ENCODE peak calls at places on chromosomes 12 and 14, in four cellular contexts. E, N, Y and C are unnamed samples.
A peak's percentile ranks its signal among the peaks of the same experiment; 100 is the strongest.

GRCh38 chr12:2319747-2320146 is 267.0 kb downstream of the CACNA1C start:
- DNase-seq in N (no peak), E (no peak), Y (no peak), C (no peak)

GRCh38 chr12:76057316-76057715 is 25.7 kb upstream of the PHLDA1 start:
- DNase-seq in E (no peak), Y (no peak), N (no peak), C (no peak)

GRCh38 chr14:36646664-36647416 is 14.8 kb upstream of the PAX9 start:
- DNase-seq in Y (no peak), N (no peak), E (no peak), C (no peak)

GRCh38 chr14:103882503-103883262 is 35.3 kb upstream of the PPP1R13B start:
- DNase-seq in N (no peak), Y (no peak), E (no peak), C (no peak)

GRCh38 chr14:40850191-40850590 is 756.5 kb upstream of the LRFN5 start:
- DNase-seq in Y (no peak), N (no peak), E (no peak), C (no peak)

GRCh38 chr14:26444745-26445144 is 153.1 kb downstream of the NOVA1 start:
- DNase-seq in N (no peak), Y (no peak), E (no peak), C (no peak)

GRCh38 chr12:24778486-24779304 is 170.2 kb downstream of the BCAT1 start:
- DNase-seq in N (no peak), Y (no peak), E (no peak), C (no peak)

GRCh38 chr14:83568141-83568540 is 1961.8 kb upstream of the FLRT2 start:
- DNase-seq in Y (no peak), E (no peak), N (no peak), C (no peak)

GRCh38 chr12:57899010-57899662 is 42.2 kb upstream of the ATP23 start:
- DNase-seq in N (peak; percentile 59), E (no peak), Y (peak; percentile 83), C (peak; percentile 70)

GRCh38 chr14:64417042-64417770 is 29.1 kb downstream of the MTHFD1 start:
- DNase-seq in Y (no peak), E (no peak), N (no peak), C (no peak)

GRCh38 chr12:57741413-57741789 is 2.9 kb upstream of the AGAP2 start:
- DNase-seq in Y (no peak), N (no peak), E (no peak), C (no peak)

GRCh38 chr12:55942577-55943136 is 11.7 kb downstream of the DGKA start:
- DNase-seq in Y (no peak), N (no peak), E (no peak), C (no peak)

GRCh38 chr14:20302042-20302761 is 3.5 kb downstream of the TTC5 start:
- DNase-seq in E (peak; percentile 10), Y (no peak), N (no peak), C (no peak)

GRCh38 chr14:54722791-54723432 is 156.0 kb downstream of the SAMD4A start:
- DNase-seq in E (no peak), N (no peak), Y (no peak), C (no peak)

GRCh38 chr12:31590730-31591307 is at the start of gene DENND5B:
- DNase-seq in Y (no peak), E (no peak), N (peak; percentile 3), C (peak; percentile 82)

GRCh38 chr14:89508863-89509262 is 91.8 kb upstream of the FOXN3 start:
- DNase-seq in E (no peak), N (no peak), Y (no peak), C (no peak)

GRCh38 chr14:104554608-104555401 is 24.8 kb upstream of the C14orf180 start:
- DNase-seq in Y (no peak), E (no peak), N (no peak), C (no peak)

GRCh38 chr14:52706286-52706685 is 714 bp upstream of the PSMC6 start:
- DNase-seq in E (no peak), N (no peak), Y (no peak), C (no peak)

GRCh38 chr12:32083489-32083888 is 23.2 kb upstream of the BICD1 start:
- DNase-seq in E (peak; percentile 65), N (no peak), Y (no peak), C (no peak)

GRCh38 chr12:124779161-124780141 is 84.2 kb downstream of the SCARB1 start:
- DNase-seq in Y (no peak), N (no peak), E (no peak), C (peak; percentile 35)

GRCh38 chr12:19120795-19121194 is 8.7 kb upstream of the PLEKHA5 start:
- DNase-seq in Y (no peak), N (no peak), E (no peak), C (no peak)

GRCh38 chr14:60668431-60669112 is 19.3 kb upstream of the SIX1 start:
- DNase-seq in E (no peak), N (no peak), Y (no peak), C (no peak)

GRCh38 chr14:74528886-74529285 is 35.3 kb downstream of the ISCA2 start:
- DNase-seq in N (no peak), E (no peak), Y (no peak), C (no peak)

GRCh38 chr14:59358105-59358504 is 107.1 kb downstream of the GPR135 start:
- DNase-seq in N (no peak), E (peak; percentile 90), Y (no peak), C (no peak)

GRCh38 chr12:75414671-75415070 is 23.8 kb downstream of the GLIPR1L2 start:
- DNase-seq in N (no peak), E (peak; percentile 33), Y (no peak), C (no peak)